ENCODE peak calls at places on chromosomes 1 and 21, in ten cellular contexts. A, T, V, W, G, H, F, X, B and M are unnamed samples.

GRCh38 chr1:200217703-200218102 is 190.2 kb downstream of the NR5A2 start:
- DNase-seq in A (no peak), T (no peak), V (no peak), W (no peak), G (no peak), H (peak), F (no peak), X (no peak), B (no peak), M (peak)

GRCh38 chr1:2778220-2778592 is 23.3 kb downstream of the TTC34 start:
- DNase-seq in A (no peak), T (no peak), V (no peak), W (no peak), G (no peak), H (no peak), F (no peak), X (no peak), B (no peak), M (no peak)

GRCh38 chr1:175195798-175196197 is 3.2 kb upstream of the KIAA0040 start:
- DNase-seq in A (no peak), T (no peak), V (no peak), W (no peak), G (no peak), H (no peak), F (no peak), X (no peak), B (no peak), M (no peak)

GRCh38 chr1:206503591-206504362 is 3.6 kb upstream of the RASSF5 start:
- DNase-seq in A (no peak), T (no peak), V (no peak), W (peak), G (no peak), H (peak), F (peak), X (no peak), B (peak), M (peak)

GRCh38 chr1:93749894-93750301 is 68.3 kb upstream of the BCAR3 start:
- DNase-seq in A (no peak), T (no peak), V (no peak), W (no peak), G (no peak), H (no peak), F (no peak), X (peak), B (no peak), M (peak)

GRCh38 chr1:20413136-20413790 is 72.7 kb downstream of the CAMK2N1 start:
- DNase-seq in A (no peak), T (no peak), V (no peak), W (no peak), G (no peak), H (no peak), F (no peak), X (no peak), B (no peak), M (no peak)

GRCh38 chr1:147627435-147628110 is 42.8 kb downstream of the ACP6 start:
- DNase-seq in A (peak), T (peak), V (peak), W (peak), G (peak), H (peak), F (peak), X (peak), B (peak), M (peak)

GRCh38 chr1:21260405-21261129 is 29.7 kb downstream of the ECE1 start:
- DNase-seq in A (no peak), T (no peak), V (no peak), W (no peak), G (no peak), H (no peak), F (no peak), X (no peak), B (no peak), M (no peak)

GRCh38 chr1:213984387-213985180 is 3.2 kb upstream of the PROX1 start:
- DNase-seq in A (no peak), T (no peak), V (no peak), W (no peak), G (no peak), H (no peak), F (no peak), X (peak), B (no peak), M (no peak)

GRCh38 chr1:22471078-22471477 is 19.4 kb downstream of the ZBTB40 start:
- DNase-seq in A (no peak), T (no peak), V (no peak), W (peak), G (peak), H (no peak), F (peak), X (no peak), B (no peak), M (no peak)

GRCh38 chr1:221478050-221478949 is 263.6 kb downstream of the DUSP10 start:
- DNase-seq in A (peak), T (peak), V (peak), W (peak), G (peak), H (peak), F (peak), X (peak), B (peak), M (peak)

GRCh38 chr1:51214615-51215131 is 21.4 kb upstream of the RNF11 start:
- DNase-seq in A (no peak), T (no peak), V (no peak), W (no peak), G (no peak), H (no peak), F (peak), X (no peak), B (peak), M (peak)

GRCh38 chr1:23515905-23516304 is 15.1 kb downstream of the E2F2 start:
- DNase-seq in A (no peak), T (no peak), V (no peak), W (no peak), G (no peak), H (no peak), F (no peak), X (no peak), B (no peak), M (no peak)

GRCh38 chr1:24870551-24871195 is 59.4 kb downstream of the RUNX3 start:
- DNase-seq in A (no peak), T (no peak), V (no peak), W (no peak), G (no peak), H (no peak), F (no peak), X (no peak), B (no peak), M (peak)

GRCh38 chr1:56190975-56191768 is 388.2 kb downstream of the PLPP3 start:
- DNase-seq in A (no peak), T (no peak), V (no peak), W (peak), G (no peak), H (no peak), F (peak), X (peak), B (no peak), M (no peak)

GRCh38 chr1:224430511-224431113 is 4.0 kb downstream of the WDR26 start:
- DNase-seq in A (peak), T (no peak), V (no peak), W (peak), G (no peak), H (no peak), F (no peak), X (no peak), B (no peak), M (peak)

GRCh38 chr1:31394628-31395193 is 18.3 kb upstream of the SERINC2 start:
- DNase-seq in A (peak), T (peak), V (peak), W (peak), G (peak), H (peak), F (no peak), X (peak), B (peak), M (peak)

GRCh38 chr1:31393463-31393862 is 19.6 kb upstream of the SERINC2 start:
- DNase-seq in A (no peak), T (no peak), V (no peak), W (no peak), G (no peak), H (no peak), F (no peak), X (no peak), B (no peak), M (no peak)

GRCh38 chr1:31398246-31398645 is 14.8 kb upstream of the SERINC2 start:
- DNase-seq in A (no peak), T (no peak), V (no peak), W (no peak), G (no peak), H (no peak), F (no peak), X (no peak), B (no peak), M (no peak)

GRCh38 chr1:31397360-31398095 is 15.5 kb upstream of the SERINC2 start:
- DNase-seq in A (no peak), T (no peak), V (no peak), W (no peak), G (no peak), H (no peak), F (no peak), X (no peak), B (no peak), M (no peak)

DNA sequence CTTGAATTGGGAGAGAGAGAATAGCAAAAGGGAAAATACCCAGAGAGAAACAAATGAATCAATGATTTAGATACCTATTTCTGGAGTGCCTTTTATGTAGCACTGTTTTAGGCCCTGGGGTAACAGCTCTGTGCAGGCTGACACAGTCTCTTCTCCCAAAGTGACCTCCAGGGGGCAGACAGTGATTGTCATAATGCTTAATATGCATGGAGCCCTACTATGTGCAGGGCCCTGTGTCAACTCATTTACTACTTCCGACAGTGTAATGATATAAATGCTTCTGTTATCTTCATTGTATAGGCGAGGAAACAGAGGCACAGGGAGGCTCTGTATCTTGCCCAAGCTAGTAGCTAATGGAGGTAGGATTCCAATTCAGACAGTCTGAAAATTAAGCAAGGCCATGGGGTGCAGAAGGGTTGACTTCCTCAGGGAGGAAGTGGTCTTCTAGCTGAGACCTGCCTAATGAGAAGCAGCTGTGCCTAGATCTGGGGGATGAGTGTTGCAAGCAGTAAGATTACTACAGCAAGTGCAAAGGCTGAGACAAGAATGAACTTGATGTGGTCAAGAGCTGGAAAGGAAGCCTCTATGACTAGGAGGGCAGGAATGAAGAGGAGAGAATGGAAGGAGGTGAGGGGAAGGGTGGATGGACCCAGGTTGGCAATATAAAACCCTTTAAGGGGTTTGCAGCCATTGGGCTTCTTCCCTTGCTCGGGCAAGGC is 16.2 kb upstream of the SERINC2 start:
- DNase-seq in A (no peak), T (no peak), V (no peak), W (no peak), G (no peak), H (no peak), F (peak), X (peak), B (peak), M (peak)
- TF ChIP-seq CTCF in A (peak), T (no peak), V (peak), W (no peak), G (peak), H (no peak), F (peak), X (peak), B (peak), M (peak)

DNA sequence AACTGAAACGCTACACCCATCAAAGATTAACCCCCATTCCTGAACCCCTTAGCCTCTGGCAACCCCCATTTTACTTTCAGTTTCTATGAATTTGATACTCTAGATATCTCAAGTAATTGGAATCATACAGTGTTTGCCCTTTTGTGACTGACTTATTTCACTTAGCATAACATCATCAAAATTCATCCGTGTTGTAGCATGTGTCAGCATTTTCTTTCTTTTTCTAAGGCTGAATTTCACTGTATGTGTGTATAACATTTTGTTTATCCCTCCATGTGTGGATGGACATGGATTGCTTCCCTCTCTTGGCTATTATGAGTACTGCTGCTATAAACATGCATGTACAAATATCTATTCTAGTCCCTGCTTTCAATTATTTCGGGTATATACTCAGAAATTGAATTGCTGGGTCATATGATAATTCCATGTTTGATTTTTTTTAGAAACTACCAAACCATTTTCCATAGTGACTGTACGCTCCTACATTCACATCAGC is 97.3 kb downstream of the MAP3K21 start:
- DNase-seq in A (no peak), T (no peak), V (no peak), W (no peak), G (no peak), H (no peak), F (no peak), X (no peak), B (no peak), M (no peak)
- TF ChIP-seq CTCF in A (no peak), T (no peak), V (peak), W (no peak), G (no peak), H (no peak), F (no peak), X (no peak), B (peak), M (no peak)

GRCh38 chr1:172778461-172779455 is 119.9 kb downstream of the FASLG start:
- DNase-seq in A (no peak), T (no peak), V (no peak), W (no peak), G (no peak), H (no peak), F (no peak), X (no peak), B (no peak), M (no peak)
- TF ChIP-seq CTCF in A (peak), T (no peak), V (no peak), W (no peak), G (no peak), H (no peak), F (peak), X (peak), B (peak), M (peak)

DNA sequence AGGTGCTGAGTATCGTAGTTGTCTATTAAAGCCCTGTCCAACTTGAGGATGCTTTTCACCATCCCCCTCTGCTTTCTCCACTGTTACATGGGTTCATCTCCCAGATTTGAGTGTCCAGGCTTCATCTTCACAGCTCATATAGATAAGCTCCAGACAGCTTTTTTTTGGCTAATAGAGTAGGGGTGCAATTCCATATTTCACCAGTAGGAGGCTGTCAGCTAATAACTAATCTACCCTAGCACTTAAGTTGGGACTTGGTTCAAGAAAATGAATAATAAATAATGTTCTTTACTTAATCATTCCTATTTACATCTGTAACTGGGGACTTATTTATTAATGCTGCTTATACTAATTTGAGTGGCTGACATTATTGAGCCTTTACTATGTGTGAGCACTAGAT is 124.5 kb downstream of the IGSF21 start:
- DNase-seq in A (no peak), T (no peak), V (no peak), W (no peak), G (no peak), H (no peak), F (no peak), X (no peak), B (no peak), M (no peak)
- TF ChIP-seq CTCF in A (peak), T (no peak), V (peak), W (no peak), G (no peak), H (no peak), F (peak), X (peak), B (peak), M (peak)

GRCh38 chr1:248681651-248682050 is 20.9 kb downstream of the OR14I1 start:
- DNase-seq in A (no peak), T (no peak), V (no peak), W (no peak), G (no peak), H (no peak), F (no peak), X (no peak), B (no peak), M (no peak)

GRCh38 chr1:248691567-248692155 is 10.9 kb downstream of the OR14I1 start:
- DNase-seq in A (no peak), T (no peak), V (no peak), W (no peak), G (no peak), H (no peak), F (no peak), X (no peak), B (no peak), M (no peak)

GRCh38 chr1:248688527-248689298 is 13.9 kb downstream of the OR14I1 start:
- DNase-seq in A (no peak), T (no peak), V (no peak), W (no peak), G (no peak), H (no peak), F (no peak), X (no peak), B (no peak), M (no peak)

DNA sequence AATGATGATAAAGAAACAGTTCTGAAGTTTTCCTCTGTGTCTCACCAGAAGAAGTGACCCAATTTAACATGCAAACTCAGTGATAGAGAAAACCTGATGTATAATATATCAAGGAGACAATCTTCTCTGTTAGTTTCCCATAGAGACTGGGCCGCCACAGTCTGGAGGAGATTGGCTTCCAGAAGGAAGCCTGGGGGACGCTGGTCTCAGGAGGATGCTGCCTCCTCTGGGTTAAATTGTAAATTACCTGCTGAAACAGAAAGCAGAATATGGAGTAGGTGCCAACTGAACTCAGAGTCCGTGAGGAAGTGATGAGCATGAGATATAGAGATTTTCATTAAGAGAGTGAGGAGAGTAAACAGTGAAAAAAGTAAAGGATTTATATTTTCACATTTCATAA is 15.8 kb downstream of the OR14I1 start:
- DNase-seq in A (no peak), T (no peak), V (no peak), W (no peak), G (no peak), H (peak), F (no peak), X (no peak), B (no peak), M (peak)
- TF ChIP-seq CTCF in A (peak), T (no peak), V (no peak), W (no peak), G (no peak), H (peak), F (no peak), X (no peak), B (no peak), M (peak)

DNA sequence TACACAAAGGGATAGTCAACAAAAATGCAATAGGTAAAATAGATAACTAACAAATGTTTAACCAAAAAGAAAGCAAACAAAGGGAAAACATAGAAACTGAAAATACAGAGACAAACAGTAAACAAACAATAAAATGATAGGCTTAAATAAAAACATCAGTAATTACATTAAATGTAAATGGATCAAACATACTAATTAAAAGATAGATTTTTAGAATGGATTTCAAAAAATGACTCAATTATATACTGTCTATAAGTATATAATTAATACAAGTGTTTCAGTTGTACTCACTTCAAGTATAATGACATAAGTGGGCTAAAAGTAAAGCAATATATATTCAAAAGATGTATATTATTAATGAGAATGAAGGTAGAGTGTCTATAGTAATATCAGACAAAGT is 101.1 kb downstream of the MRPS6 start:
- DNase-seq in A (no peak), T (no peak), V (no peak), W (no peak), G (no peak), H (no peak), F (no peak), X (no peak), B (no peak), M (no peak)
- TF ChIP-seq CTCF in A (no peak), T (no peak), V (no peak), W (no peak), G (no peak), H (no peak), F (no peak), X (no peak), B (no peak), M (no peak)

DNA sequence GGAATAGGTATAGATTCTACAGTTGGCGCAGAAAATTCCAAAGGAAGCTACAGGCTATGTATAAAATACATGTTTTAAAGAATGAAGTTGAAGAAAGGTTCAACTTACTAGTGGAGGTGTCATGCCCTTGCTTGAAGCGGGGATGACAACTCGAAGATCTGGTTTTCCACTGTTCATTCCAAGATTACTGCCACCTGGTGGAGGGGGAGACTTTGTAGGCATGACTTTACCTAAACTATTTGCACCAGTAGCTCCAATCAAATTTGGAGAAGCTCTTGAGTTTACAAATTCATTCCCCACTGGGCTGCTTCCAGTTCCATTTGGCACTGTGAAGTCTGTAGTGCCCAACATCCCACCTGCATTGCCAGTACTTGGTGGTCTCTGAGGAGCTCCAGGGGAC is 81.7 kb downstream of the AXDND1 start:
- DNase-seq in A (no peak), T (no peak), V (no peak), W (no peak), G (no peak), H (no peak), F (no peak), X (peak), B (no peak), M (peak)
- TF ChIP-seq CTCF in A (no peak), T (no peak), V (no peak), W (no peak), G (no peak), H (no peak), F (peak), X (peak), B (peak), M (peak)

GRCh38 chr1:33501774-33502173 is 29.3 kb downstream of the ZSCAN20 start:
- DNase-seq in A (no peak), T (no peak), V (no peak), W (no peak), G (no peak), H (no peak), F (no peak), X (no peak), B (no peak), M (no peak)

GRCh38 chr1:33501309-33501708 is 28.9 kb downstream of the ZSCAN20 start:
- DNase-seq in A (no peak), T (no peak), V (no peak), W (no peak), G (no peak), H (no peak), F (no peak), X (no peak), B (no peak), M (no peak)

GRCh38 chr1:33497410-33497809 is 25.0 kb downstream of the ZSCAN20 start:
- DNase-seq in A (no peak), T (no peak), V (no peak), W (no peak), G (no peak), H (no peak), F (no peak), X (no peak), B (no peak), M (no peak)

GRCh38 chr1:33502726-33503125 is 30.3 kb downstream of the ZSCAN20 start:
- DNase-seq in A (no peak), T (no peak), V (no peak), W (no peak), G (no peak), H (no peak), F (peak), X (no peak), B (no peak), M (no peak)

GRCh38 chr1:33500547-33500946 is 28.1 kb downstream of the ZSCAN20 start:
- DNase-seq in A (no peak), T (no peak), V (no peak), W (no peak), G (no peak), H (no peak), F (no peak), X (no peak), B (no peak), M (no peak)
- TF ChIP-seq CTCF in A (no peak), T (no peak), V (peak), W (no peak), G (no peak), H (no peak), F (no peak), X (peak), B (peak), M (no peak)